ENCODE peak calls at places on chromosomes 7 and 10, in six cellular contexts. D, X, I, G, U and Q are unnamed samples.

GRCh38 chr7:6221340-6222319 is 50.8 kb downstream of the CYTH3 start:
- DNase-seq in U (no peak), X (no peak), G (no peak), D (no peak), I (no peak), Q (no peak)

GRCh38 chr7:136036336-136036735 is 59.2 kb upstream of the MTPN start:
- DNase-seq in U (no peak), I (no peak), X (no peak), G (no peak), D (no peak), Q (no peak)

GRCh38 chr10:77890097-77890496 is 36.5 kb downstream of the DLG5 start:
- DNase-seq in I (no peak), U (no peak), G (no peak), D (no peak), X (no peak), Q (no peak)

GRCh38 chr10:1419796-1420429 is 317.4 kb downstream of the ADARB2 start:
- DNase-seq in U (no peak), D (no peak), I (no peak), X (no peak), G (no peak), Q (no peak)

GRCh38 chr7:137970263-137970975 is 31.5 kb downstream of the CREB3L2 start:
- DNase-seq in I (no peak), G (peak; percentile 52), X (no peak), U (no peak), D (peak; percentile 91), Q (no peak)

GRCh38 chr7:65503434-65504152 is 129.9 kb downstream of the ZNF92 start:
- DNase-seq in D (no peak), G (no peak), U (no peak), X (no peak), I (no peak), Q (no peak)

GRCh38 chr10:35386594-35387174 is 50.4 kb downstream of the CCNY start:
- DNase-seq in U (no peak), G (peak; percentile 54), D (peak; percentile 34), I (no peak), X (no peak), Q (no peak)

GRCh38 chr7:24572421-24573007 is 738 bp upstream of the PALS2 start:
- DNase-seq in G (peak; percentile 13), D (peak; percentile 60), U (peak; percentile 30), I (no peak), X (peak; percentile 35), Q (peak; percentile 75)

GRCh38 chr7:51451751-51452465 is 135.3 kb upstream of the COBL start:
- DNase-seq in G (no peak), X (no peak), I (no peak), D (no peak), U (no peak), Q (no peak)

GRCh38 chr7:137006293-137006692 is 137.8 kb downstream of the CHRM2 start:
- DNase-seq in D (peak; percentile 84), X (no peak), I (no peak), G (no peak), U (no peak), Q (no peak)

GRCh38 chr10:6059506-6059905 is 2.7 kb downstream of the IL2RA start:
- DNase-seq in G (no peak), D (no peak), U (no peak), I (no peak), X (no peak), Q (peak; percentile 38)
- H3K4me3 ChIP-seq in G (no peak overlapping the region), D (no peak overlapping the region), U (no peak overlapping the region), I (no peak overlapping the region), X (no peak overlapping the region), Q (no peak overlapping the region)

GRCh38 chr10:101965075-101965765 is 90.8 kb downstream of the ARMH3 start:
- DNase-seq in U (no peak), G (no peak), D (no peak), I (no peak), X (no peak), Q (no peak)
- H3K4me1 ChIP-seq in U (no peaks in the 10 kb centered on the region), G (peaks cover 48% of the 10 kb centered on the region), D (peaks cover 24% of the 10 kb centered on the region), I (peaks cover 29% of the 10 kb centered on the region), X (peaks cover 39% of the 10 kb centered on the region), Q (no peaks in the 10 kb centered on the region)

DNA sequence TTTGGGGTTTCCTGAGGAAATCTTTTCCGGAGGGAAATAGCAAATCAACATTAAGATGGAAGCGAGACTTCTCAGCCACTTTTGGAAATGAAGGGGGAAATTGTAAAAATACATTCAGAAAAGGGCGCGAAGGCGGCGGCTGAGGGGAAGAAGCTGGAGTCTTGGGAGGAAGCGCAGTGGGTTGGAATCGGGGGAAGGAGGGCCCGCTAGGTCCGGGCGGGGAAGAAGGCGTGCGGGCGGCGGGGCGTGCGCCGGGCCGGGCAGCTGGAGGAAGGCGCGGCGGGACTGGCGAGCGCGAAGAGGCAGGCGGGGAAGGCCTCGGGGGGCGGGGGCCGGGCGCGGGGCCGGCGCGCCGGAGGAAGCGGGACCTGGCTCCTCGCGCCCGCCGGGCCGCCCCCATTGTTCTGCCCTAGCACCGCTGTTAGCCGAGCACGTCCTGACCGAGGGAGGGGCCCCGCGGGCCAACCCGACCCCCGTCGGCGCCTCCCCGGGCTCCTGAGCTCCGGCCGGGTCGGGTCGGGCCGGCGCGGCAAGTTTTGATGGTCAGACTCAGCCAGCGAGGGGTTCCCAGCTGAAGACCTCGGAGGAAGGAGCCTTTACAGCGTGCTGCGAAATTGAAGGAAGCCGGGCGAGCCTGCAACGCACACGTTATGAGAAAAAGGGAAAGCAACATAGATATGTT is 1.6 kb upstream of the SKIDA1 start:
- DNase-seq in U (peak; percentile 59), D (peak; percentile 84), I (peak; percentile 77), X (no peak), G (peak; percentile 79), Q (peak; percentile 67)
- H3K4me3 ChIP-seq in U (peak overlapping the region; percentile 56), D (peak overlapping the region; percentile 91), I (peak overlapping the region; percentile 82), X (peak overlapping the region; percentile 56), G (peak overlapping the region; percentile 82), Q (peak overlapping the region; percentile 79)

GRCh38 chr10:97333601-97334369 is 744 bp downstream of the FRAT2 start:
- DNase-seq in U (no peak), G (peak; percentile 52), I (peak; percentile 86), X (peak; percentile 13), D (peak; percentile 64), Q (no peak)
- H3K4me1 ChIP-seq in U (peaks cover 11% of the 10 kb centered on the region), G (peaks cover 63% of the 10 kb centered on the region), I (peaks cover 57% of the 10 kb centered on the region), X (peaks cover 36% of the 10 kb centered on the region), D (peaks cover 35% of the 10 kb centered on the region), Q (peaks cover 3% of the 10 kb centered on the region)

DNA sequence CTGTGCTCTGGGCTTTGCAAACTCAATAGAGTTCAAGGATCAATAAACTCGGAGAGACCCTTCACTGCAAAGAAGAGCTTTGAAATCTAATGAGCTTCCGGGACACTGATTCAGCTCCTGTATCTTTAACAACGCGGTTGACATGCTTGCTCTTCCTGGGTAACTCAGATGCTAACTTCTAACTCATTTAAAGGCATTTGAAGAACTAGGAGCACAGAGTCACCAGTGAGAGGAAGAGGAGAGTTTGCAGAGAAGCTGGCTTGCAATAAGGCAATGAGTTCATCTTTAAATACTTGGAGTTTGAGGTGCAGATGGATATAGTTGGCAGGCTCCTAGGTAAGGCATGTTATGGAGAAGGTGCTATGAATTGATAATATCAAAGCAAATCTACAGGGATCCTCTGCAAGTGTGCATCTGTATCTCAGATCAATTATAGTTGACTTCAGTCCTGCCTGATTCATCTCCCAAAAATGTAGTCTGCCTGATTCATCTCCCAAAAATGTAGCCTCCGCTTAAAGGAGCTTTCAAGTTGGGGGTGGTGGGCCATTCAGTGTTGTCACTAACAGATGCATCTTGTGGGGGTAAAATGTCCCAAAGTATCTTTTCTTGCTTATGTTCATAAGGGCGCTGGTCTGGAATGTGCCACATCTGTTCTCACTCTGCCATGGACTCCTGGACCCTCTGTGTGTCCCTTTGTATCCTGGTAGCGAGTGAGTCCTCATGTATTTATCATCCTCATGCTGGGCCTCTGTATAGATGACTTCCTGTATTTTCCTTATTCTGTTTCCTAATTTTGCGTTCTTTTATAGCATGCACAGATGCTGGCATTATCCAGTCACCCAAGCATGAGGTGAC is 182.6 kb upstream of the PRSS58 start:
- DNase-seq in U (no peak), G (no peak), I (no peak), X (no peak), D (peak; percentile 70), Q (no peak)
- H3K4me3 ChIP-seq in U (no peak overlapping the region), G (no peak overlapping the region), I (no peak overlapping the region), X (no peak overlapping the region), D (no peak overlapping the region), Q (no peak overlapping the region)

DNA sequence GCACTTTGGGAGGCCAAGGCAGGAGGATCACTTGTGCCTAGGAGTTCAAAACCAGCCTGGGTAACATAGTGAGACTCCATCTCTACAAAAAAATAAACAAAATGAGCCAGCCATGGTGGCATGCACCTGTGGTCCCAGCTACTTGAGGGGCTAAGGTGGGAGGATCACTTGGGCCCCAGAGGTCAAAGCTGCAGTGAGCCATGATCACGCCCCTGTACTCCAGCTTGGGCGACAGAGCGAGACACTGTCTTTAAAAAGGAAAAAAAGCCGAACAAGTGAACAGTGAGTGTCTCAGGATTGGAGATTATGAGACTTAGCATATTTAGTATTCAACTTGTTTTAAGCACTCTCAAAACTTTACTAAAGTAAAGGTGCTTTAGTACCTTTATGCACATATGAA is 28.1 kb downstream of the BLNK start:
- DNase-seq in U (no peak), G (no peak), I (no peak), D (no peak), X (no peak), Q (no peak)
- H3K4me1 ChIP-seq in U (no peaks in the 10 kb centered on the region), G (no peaks in the 10 kb centered on the region), I (no peaks in the 10 kb centered on the region), D (no peaks in the 10 kb centered on the region), X (no peaks in the 10 kb centered on the region), Q (no peaks in the 10 kb centered on the region)